ENCODE peak calls at places on chromosomes 2 and 18, in four cellular contexts. Y is adrenal gland, W is right lobe of liver, I is prostate gland. E is an unnamed sample. For H3K27me3, the result is how much of the 10 kb centered on the place peaks cover.

GRCh38 chr2:21916934-21917522 is 793.3 kb downstream of the TDRD15 start:
- DNase-seq in Y (no peak), W (no peak), I (no peak), E (no peak)

GRCh38 chr18:77559274-77559910 is 309.7 kb downstream of the GALR1 start:
- DNase-seq in Y (no peak), W (no peak), I (no peak), E (no peak)

GRCh38 chr2:16747706-16748105 is 82.1 kb upstream of the CYRIA start:
- DNase-seq in Y (no peak), W (no peak), I (no peak), E (no peak)

GRCh38 chr2:86520153-86520552 is 43.1 kb downstream of the CHMP3 start:
- DNase-seq in Y (no peak), W (no peak), I (no peak), E (no peak)

GRCh38 chr2:164028764-164029534 is 293.1 kb upstream of the FIGN start:
- DNase-seq in Y (no peak), W (no peak), I (no peak), E (no peak)

GRCh38 chr2:147696426-147696825 is 148.4 kb upstream of the ACVR2A start:
- DNase-seq in Y (no peak), W (no peak), I (peak), E (no peak)

GRCh38 chr2:110115291-110116032 is at the start of gene MALL:
- DNase-seq in Y (no peak), W (no peak), I (peak), E (peak)

GRCh38 chr2:63434597-63434996 is 153.7 kb downstream of the WDPCP start:
- DNase-seq in Y (no peak), W (no peak), I (no peak), E (no peak)

GRCh38 chr2:15965564-15966019 is 25.2 kb downstream of the MYCN start:
- DNase-seq in Y (no peak), W (no peak), I (no peak), E (no peak)

GRCh38 chr2:177556134-177556533 is 163.6 kb downstream of the AGPS start:
- DNase-seq in Y (no peak), W (no peak), I (no peak), E (no peak)

GRCh38 chr18:25827961-25828561 is 262.4 kb downstream of the SS18 start:
- DNase-seq in Y (no peak), W (no peak), I (no peak), E (no peak)

GRCh38 chr2:58871469-58872142 is 630.5 kb upstream of the FANCL start:
- DNase-seq in Y (no peak), W (no peak), I (no peak), E (no peak)

GRCh38 chr18:43398601-43399000 is 121.3 kb upstream of the SYT4 start:
- DNase-seq in Y (no peak), W (no peak), I (no peak), E (no peak)

GRCh38 chr18:43392168-43392567 is 114.9 kb upstream of the SYT4 start:
- DNase-seq in Y (no peak), W (no peak), I (peak), E (no peak)

GRCh38 chr18:43393174-43393573 is 115.9 kb upstream of the SYT4 start:
- DNase-seq in Y (no peak), W (no peak), I (no peak), E (no peak)

DNA sequence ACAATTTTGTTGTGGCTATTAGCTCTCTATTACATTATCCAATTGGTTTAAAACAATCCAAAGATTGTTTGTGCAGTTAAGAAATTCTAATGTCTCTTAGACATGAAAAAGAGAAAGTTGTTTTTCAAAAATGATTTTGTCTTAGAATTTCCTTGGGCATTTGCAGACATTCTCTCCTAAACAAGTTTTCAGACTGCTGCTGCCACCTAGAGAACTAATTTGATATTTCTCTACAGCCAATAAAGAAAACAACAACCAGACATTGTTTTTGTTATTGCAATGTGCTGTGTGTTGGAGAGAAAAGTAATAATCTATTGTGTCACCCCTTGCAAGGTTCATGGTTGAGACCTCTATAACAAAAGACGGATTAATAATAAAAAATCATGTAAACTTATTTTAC is 119.0 kb upstream of the SYT4 start:
- DNase-seq in Y (no peak), W (no peak), I (no peak), E (no peak)
- TF ChIP-seq CTCF in Y (peak), W (peak), I (peak), E (no peak)

GRCh38 chr2:39503277-39503676 is 66.2 kb upstream of the MAP4K3 start:
- DNase-seq in Y (no peak), W (no peak), I (no peak), E (no peak)
- H3K27me3 ChIP-seq in Y (under half), W (under half), I (under half), E (under half)

GRCh38 chr18:9140984-9141383 is 4.4 kb downstream of the ANKRD12 start:
- DNase-seq in Y (no peak), W (no peak), I (no peak), E (no peak)

GRCh38 chr18:9150116-9150515 is 13.5 kb downstream of the ANKRD12 start:
- DNase-seq in Y (no peak), W (no peak), I (no peak), E (no peak)

GRCh38 chr18:9148239-9148552 is 11.6 kb downstream of the ANKRD12 start:
- DNase-seq in Y (no peak), W (no peak), I (no peak), E (no peak)

GRCh38 chr18:9147440-9148238 is 11.1 kb downstream of the ANKRD12 start:
- DNase-seq in Y (peak), W (no peak), I (peak), E (no peak)

GRCh38 chr18:9146224-9146623 is 9.6 kb downstream of the ANKRD12 start:
- DNase-seq in Y (no peak), W (no peak), I (no peak), E (no peak)
- H3K27ac ChIP-seq in Y (no peak), W (no peak), I (no peak), E (no peak)

GRCh38 chr2:126943612-126944011 is 44.9 kb downstream of the TEX51 start:
- DNase-seq in Y (no peak), W (no peak), I (no peak), E (no peak)

GRCh38 chr2:126946323-126947089 is 47.8 kb downstream of the TEX51 start:
- DNase-seq in Y (no peak), W (no peak), I (no peak), E (no peak)

GRCh38 chr2:126940331-126940730 is 41.6 kb downstream of the TEX51 start:
- DNase-seq in Y (no peak), W (no peak), I (no peak), E (no peak)

GRCh38 chr2:126945118-126945517 is 46.4 kb downstream of the TEX51 start:
- DNase-seq in Y (no peak), W (no peak), I (no peak), E (no peak)

GRCh38 chr2:126942427-126943203 is 43.9 kb downstream of the TEX51 start:
- DNase-seq in Y (no peak), W (no peak), I (no peak), E (no peak)
- TF ChIP-seq CTCF in Y (no peak), W (no peak), I (no peak), E (no peak)

GRCh38 chr18:49997468-49998045 is 184.2 kb upstream of the ACAA2 start:
- DNase-seq in Y (no peak), W (no peak), I (no peak), E (no peak)

GRCh38 chr18:49994410-49994809 is 181.1 kb upstream of the ACAA2 start:
- DNase-seq in Y (peak), W (peak), I (no peak), E (no peak)

GRCh38 chr18:49988101-49988500 is 174.8 kb upstream of the ACAA2 start:
- DNase-seq in Y (no peak), W (no peak), I (no peak), E (no peak)

GRCh38 chr18:49988733-49989132 is 175.4 kb upstream of the ACAA2 start:
- DNase-seq in Y (no peak), W (no peak), I (no peak), E (no peak)

GRCh38 chr18:49993299-49993698 is 180.0 kb upstream of the ACAA2 start:
- DNase-seq in Y (no peak), W (no peak), I (no peak), E (no peak)
- H3K27me3 ChIP-seq in Y (under half), W (under half), I (under half), E (under half)

GRCh38 chr2:43224571-43225092 is 1.8 kb downstream of the ZFP36L2 start:
- DNase-seq in Y (no peak), W (peak), I (no peak), E (peak)

GRCh38 chr2:43221660-43222471 is 4.5 kb downstream of the ZFP36L2 start:
- DNase-seq in Y (peak), W (peak), I (peak), E (peak)

GRCh38 chr2:43224131-43224570 is 2.3 kb downstream of the ZFP36L2 start:
- DNase-seq in Y (peak), W (peak), I (peak), E (peak)

GRCh38 chr2:43222472-43223146 is 3.8 kb downstream of the ZFP36L2 start:
- DNase-seq in Y (no peak), W (peak), I (no peak), E (no peak)

DNA sequence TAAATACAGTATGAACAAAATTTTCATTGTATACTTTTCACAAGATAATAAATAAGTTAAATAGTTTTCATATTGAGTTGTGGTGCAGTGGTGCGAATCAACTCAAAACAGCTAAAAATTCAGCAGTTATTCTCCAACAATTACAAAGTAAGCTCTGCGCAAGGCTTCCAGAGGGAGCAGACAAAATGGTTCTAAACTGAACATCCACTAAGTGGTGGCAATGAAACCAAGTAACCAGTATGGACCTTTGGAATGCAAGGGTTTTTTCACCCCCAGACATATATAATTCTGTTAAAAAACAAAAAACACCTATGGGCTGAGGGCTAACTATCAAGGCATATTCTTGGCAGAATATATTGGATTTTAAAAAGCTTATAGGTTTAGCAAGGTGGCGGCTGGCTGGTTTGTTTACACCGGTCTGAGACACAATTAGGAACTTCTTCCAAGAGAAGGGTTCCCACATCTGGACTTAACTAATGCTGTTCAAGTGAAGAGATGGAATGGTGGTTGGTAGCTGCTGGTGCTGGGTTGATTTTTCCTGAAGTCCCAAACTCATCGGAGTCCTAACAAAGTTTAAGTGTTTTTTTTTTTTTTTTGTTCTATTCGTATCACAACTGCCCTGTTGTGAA is 2.9 kb downstream of the ZFP36L2 start:
- DNase-seq in Y (no peak), W (peak), I (no peak), E (no peak)
- H3K27ac ChIP-seq in Y (peak), W (peak), I (peak), E (peak)

GRCh38 chr18:74654637-74655036 is 57.0 kb downstream of the ZNF407 start:
- DNase-seq in Y (no peak), W (no peak), I (no peak), E (no peak)
- TF ChIP-seq CTCF in Y (peak), W (no peak), I (no peak), E (no peak)

GRCh38 chr2:138665932-138666331 is 114.3 kb downstream of the NXPH2 start:
- DNase-seq in Y (no peak), W (no peak), I (no peak), E (no peak)
- H3K27me3 ChIP-seq in Y (under half), W (under half), I (under half), E (under half)

GRCh38 chr2:118843492-118844132 is 3.8 kb downstream of the EN1 start:
- DNase-seq in Y (no peak), W (no peak), I (no peak), E (no peak)

GRCh38 chr2:118844261-118845004 is 3.0 kb downstream of the EN1 start:
- DNase-seq in Y (no peak), W (peak), I (no peak), E (no peak)

GRCh38 chr2:118846667-118847446 is 591 bp downstream of the EN1 start:
- DNase-seq in Y (no peak), W (no peak), I (no peak), E (no peak)

GRCh38 chr2:118845843-118846666 is 1.4 kb downstream of the EN1 start:
- DNase-seq in Y (no peak), W (no peak), I (no peak), E (no peak)

DNA sequence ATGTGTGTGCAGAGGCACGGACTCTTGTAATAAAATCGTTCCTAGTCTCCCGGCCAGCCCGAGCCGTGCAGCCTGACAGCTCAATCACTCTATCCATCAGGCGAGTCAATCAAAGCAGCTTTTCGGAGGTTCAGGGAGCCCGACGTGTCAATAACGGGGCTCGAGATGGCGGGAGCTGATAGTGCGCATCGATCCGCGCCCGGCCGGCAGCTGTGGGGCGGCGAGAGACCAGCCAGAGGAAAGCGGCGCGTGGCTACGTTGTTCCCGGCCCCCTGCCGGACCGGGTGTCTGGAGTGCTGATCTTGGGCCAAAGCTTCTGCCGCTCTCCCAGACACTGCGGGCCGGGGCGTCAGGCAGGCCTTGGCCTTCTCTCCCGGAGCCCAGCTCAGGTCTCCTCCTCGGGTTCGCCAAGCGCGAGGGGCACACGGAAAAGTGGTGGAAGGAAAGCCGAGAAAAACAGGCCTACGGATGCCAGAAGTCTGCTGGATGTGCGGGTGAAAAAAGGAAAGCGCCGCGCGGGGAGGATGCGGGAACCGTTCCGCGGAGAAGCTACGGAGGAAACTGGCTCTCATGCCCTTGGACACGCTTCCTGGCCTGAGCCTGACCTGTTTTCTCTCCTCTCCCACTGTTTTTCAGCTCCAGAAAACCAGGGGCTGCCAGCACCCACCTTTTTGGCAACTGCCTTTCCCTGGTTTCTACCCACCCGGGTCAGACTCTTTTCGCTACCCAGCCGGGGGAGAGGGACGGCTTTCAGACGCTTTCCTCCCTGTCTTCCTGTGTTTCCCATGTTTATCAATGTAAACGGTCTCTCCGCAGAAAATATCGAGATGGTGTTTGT is 2.2 kb downstream of the EN1 start:
- DNase-seq in Y (no peak), W (peak), I (no peak), E (no peak)
- H3K27ac ChIP-seq in Y (no peak), W (no peak), I (no peak), E (no peak)